ENCODE peak calls at places on chromosomes 13 and 19, in four cellular contexts. A is CD8-positive, alpha-beta T cell; U is AG09309; R is CD8-positive, alpha-beta memory T cell. B is an unnamed sample.

GRCh38 chr13:41345165-41345920 is 34.3 kb downstream of the NAA16 start:
- DNase-seq in A (no peak), U (no peak), R (no peak), B (no peak)

GRCh38 chr19:28239270-28239669 is 973.7 kb downstream of the UQCRFS1 start:
- DNase-seq in A (no peak), U (no peak), R (no peak), B (no peak)

GRCh38 chr13:73981595-73981994 is 152.6 kb downstream of the KLF12 start:
- DNase-seq in A (no peak), U (no peak), R (no peak), B (no peak)

GRCh38 chr13:113538689-113539058 is 45.9 kb upstream of the TFDP1 start:
- DNase-seq in A (no peak), U (no peak), R (no peak), B (no peak)

GRCh38 chr13:71079638-71080037 is 787.4 kb downstream of the DACH1 start:
- DNase-seq in A (no peak), U (no peak), R (no peak), B (no peak)

GRCh38 chr13:38166121-38166520 is 183.5 kb upstream of the UFM1 start:
- DNase-seq in A (no peak), U (no peak), R (no peak), B (no peak)

GRCh38 chr19:5927439-5927821 is 13.4 kb downstream of the CAPS start:
- DNase-seq in A (no peak), U (no peak), R (no peak), B (no peak)

GRCh38 chr19:10412257-10412977 is 7.9 kb upstream of the PDE4A start:
- DNase-seq in A (no peak), U (no peak), R (no peak), B (no peak)

GRCh38 chr13:105442941-105443340 is 1092.5 kb downstream of the EFNB2 start:
- DNase-seq in A (no peak), U (peak), R (no peak), B (peak)

GRCh38 chr13:23570099-23570926 is at the start of gene TNFRSF19:
- DNase-seq in A (no peak), U (peak), R (no peak), B (no peak)

GRCh38 chr13:106052200-106052767 is 483.2 kb downstream of the EFNB2 start:
- DNase-seq in A (no peak), U (peak), R (no peak), B (no peak)

GRCh38 chr13:62799931-62800436 is 1384.3 kb upstream of the PCDH20 start:
- DNase-seq in A (no peak), U (no peak), R (no peak), B (no peak)

GRCh38 chr19:9914001-9914314 is 22.4 kb downstream of the OLFM2 start:
- DNase-seq in A (no peak), U (no peak), R (no peak), B (no peak)

GRCh38 chr13:109699628-109700071 is 86.7 kb downstream of the IRS2 start:
- DNase-seq in A (no peak), U (no peak), R (no peak), B (no peak)

GRCh38 chr19:34639491-34640085 is 37.4 kb downstream of the SCGB2B2 start:
- DNase-seq in A (peak), U (peak), R (peak), B (peak)

GRCh38 chr13:45280751-45281634 is 60.0 kb downstream of the TPT1 start:
- DNase-seq in A (peak), U (peak), R (no peak), B (peak)

GRCh38 chr19:6238256-6238642 is 41.5 kb downstream of the MLLT1 start:
- DNase-seq in A (no peak), U (no peak), R (no peak), B (no peak)

GRCh38 chr13:55345197-55345596 is 1795.5 kb upstream of the PRR20A start:
- DNase-seq in A (no peak), U (no peak), R (no peak), B (no peak)

GRCh38 chr13:82717249-82717648 is 1165.0 kb downstream of the SLITRK1 start:
- DNase-seq in A (no peak), U (peak), R (no peak), B (peak)

GRCh38 chr19:1438933-1439358 is 750 bp downstream of the RPS15 start:
- DNase-seq in A (no peak), U (no peak), R (no peak), B (no peak)

GRCh38 chr19:16155128-16155527 is 11.6 kb downstream of the HSH2D start:
- DNase-seq in A (no peak), U (no peak), R (no peak), B (no peak)

GRCh38 chr19:11088508-11089253 is 582 bp upstream of the LDLR start:
- DNase-seq in A (no peak), U (no peak), R (no peak), B (no peak)

GRCh38 chr19:14383556-14383897 is 2.3 kb downstream of the ADGRE5 start:
- DNase-seq in A (no peak), U (no peak), R (no peak), B (no peak)

GRCh38 chr13:79631260-79631659 is 150.3 kb downstream of the NDFIP2 start:
- DNase-seq in A (no peak), U (peak), R (no peak), B (peak)

GRCh38 chr13:27037171-27037570 is 134.4 kb downstream of the USP12 start:
- DNase-seq in A (no peak), U (no peak), R (no peak), B (no peak)

GRCh38 chr19:14366529-14366928 is 14.7 kb upstream of the ADGRE5 start:
- DNase-seq in A (peak), U (no peak), R (peak), B (peak)

GRCh38 chr19:43425567-43426392 is 11.1 kb downstream of the TEX101 start:
- DNase-seq in A (no peak), U (no peak), R (no peak), B (no peak)

GRCh38 chr13:28716511-28716910 is 2.3 kb downstream of the SLC46A3 start:
- DNase-seq in A (no peak), U (peak), R (no peak), B (peak)

GRCh38 chr19:44992336-44993163 is 8.7 kb upstream of the RELB start:
- DNase-seq in A (no peak), U (no peak), R (no peak), B (no peak)

GRCh38 chr13:42219870-42220269 is 52.1 kb upstream of the AKAP11 start:
- DNase-seq in A (no peak), U (no peak), R (no peak), B (no peak)

GRCh38 chr19:38691938-38692457 is 44.5 kb downstream of the ACTN4 start:
- DNase-seq in A (no peak), U (no peak), R (no peak), B (no peak)

GRCh38 chr13:110127986-110128511 is 178.9 kb downstream of the COL4A1 start:
- DNase-seq in A (no peak), U (no peak), R (no peak), B (no peak)

GRCh38 chr13:70755411-70755810 is 647.2 kb upstream of the KLHL1 start:
- DNase-seq in A (no peak), U (no peak), R (no peak), B (no peak)

GRCh38 chr19:2495130-2495641 is 19.3 kb downstream of the GADD45B start:
- DNase-seq in A (no peak), U (no peak), R (peak), B (no peak)

GRCh38 chr19:15330801-15331418 is 1.4 kb downstream of the BRD4 start:
- DNase-seq in A (peak), U (peak), R (no peak), B (no peak)

GRCh38 chr13:28822161-28822560 is 2.0 kb downstream of the MTUS2 start:
- DNase-seq in A (no peak), U (no peak), R (no peak), B (no peak)

GRCh38 chr19:48498576-48498879 is 13.1 kb downstream of the LMTK3 start:
- DNase-seq in A (no peak), U (no peak), R (no peak), B (no peak)

GRCh38 chr13:77579971-77580370 is 44.5 kb downstream of the SCEL start:
- DNase-seq in A (no peak), U (no peak), R (no peak), B (no peak)

GRCh38 chr13:41007359-41008118 is 11.6 kb downstream of the ELF1 start:
- DNase-seq in A (no peak), U (no peak), R (no peak), B (no peak)

GRCh38 chr13:96025283-96025682 is 27.9 kb downstream of the UGGT2 start:
- DNase-seq in A (no peak), U (no peak), R (no peak), B (no peak)

GRCh38 chr13:96018135-96018534 is 35.1 kb downstream of the UGGT2 start:
- DNase-seq in A (no peak), U (no peak), R (no peak), B (no peak)

GRCh38 chr13:96020941-96021340 is 32.3 kb downstream of the UGGT2 start:
- DNase-seq in A (no peak), U (no peak), R (no peak), B (no peak)

DNA sequence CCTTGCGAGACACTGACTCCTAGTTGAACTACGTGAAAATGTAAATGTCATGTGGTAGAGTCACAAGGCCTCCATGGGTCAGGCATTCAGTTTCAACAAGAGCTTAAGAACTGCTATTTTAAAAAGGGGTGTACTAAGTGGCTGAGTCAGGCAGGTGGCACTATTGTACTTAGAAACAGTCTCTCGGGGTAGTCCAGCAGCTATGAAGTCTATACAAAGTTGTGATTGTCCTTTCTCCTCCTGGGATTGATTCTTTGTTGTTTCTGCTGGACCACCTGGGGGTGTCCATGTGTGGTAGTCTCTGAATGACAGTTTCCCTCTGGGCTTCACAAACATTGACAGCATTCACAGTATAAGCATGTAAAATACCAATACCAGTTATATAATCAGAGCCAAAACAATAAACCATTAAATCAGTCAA is 33.0 kb downstream of the UGGT2 start:
- DNase-seq in A (no peak), U (peak), R (no peak), B (no peak)
- H3K4me3 ChIP-seq in A (no peak), U (no peak), R (no peak), B (no peak)

GRCh38 chr19:55146078-55146647 is 2.8 kb downstream of the TNNT1 start:
- DNase-seq in A (no peak), U (no peak), R (no peak), B (no peak)

GRCh38 chr19:55145241-55145640 is 3.8 kb downstream of the TNNT1 start:
- DNase-seq in A (no peak), U (no peak), R (no peak), B (no peak)

GRCh38 chr19:55149078-55150003 is at the start of gene TNNT1:
- DNase-seq in A (no peak), U (no peak), R (no peak), B (no peak)

GRCh38 chr19:55147408-55148251 is 1.4 kb downstream of the TNNT1 start:
- DNase-seq in A (no peak), U (no peak), R (no peak), B (no peak)

GRCh38 chr19:55146648-55147218 is 2.3 kb downstream of the TNNT1 start:
- DNase-seq in A (no peak), U (no peak), R (no peak), B (no peak)
- H3K4me3 ChIP-seq in A (no peak), U (no peak), R (no peak), B (peak)

DNA sequence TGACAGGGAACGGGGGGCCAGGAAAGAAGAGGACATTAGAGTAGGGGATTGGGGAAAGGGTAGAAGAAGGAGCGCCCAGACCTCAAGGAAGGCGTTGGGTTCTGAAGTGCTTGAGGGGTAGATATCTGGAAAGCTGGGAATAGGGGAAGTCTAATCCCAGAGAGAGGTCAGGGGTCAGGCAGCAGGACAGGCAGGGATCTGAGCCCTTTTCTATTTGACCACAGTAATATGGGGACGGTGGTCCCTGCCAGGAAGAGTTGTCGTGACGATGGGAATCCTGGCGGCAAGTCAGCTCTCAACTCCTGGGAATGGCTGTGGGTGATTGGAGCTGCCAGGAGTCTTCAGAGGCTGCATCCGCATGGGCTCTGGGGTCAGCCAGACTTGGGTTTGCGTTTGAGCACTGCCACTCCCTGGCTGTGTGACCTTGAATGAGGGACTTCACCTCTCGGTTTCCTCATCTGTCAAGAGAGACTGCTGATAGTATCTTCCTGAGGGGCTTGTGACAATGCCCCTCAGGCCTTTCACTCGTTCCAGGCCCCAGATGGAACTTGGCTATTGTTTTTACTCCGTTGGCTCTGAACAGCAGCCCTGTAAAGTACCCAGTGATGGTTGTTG is 1.3 kb downstream of the AP2A1 start:
- DNase-seq in A (no peak), U (no peak), R (no peak), B (no peak)
- H3K4me3 ChIP-seq in A (no peak), U (peak), R (peak), B (peak)

GRCh38 chr19:4374451-4375163 is 25.7 kb downstream of the SH3GL1 start:
- DNase-seq in A (no peak), U (peak), R (no peak), B (no peak)

GRCh38 chr19:4376245-4376990 is 23.9 kb downstream of the SH3GL1 start:
- DNase-seq in A (no peak), U (no peak), R (no peak), B (no peak)

GRCh38 chr19:4376991-4377781 is 23.2 kb downstream of the SH3GL1 start:
- DNase-seq in A (no peak), U (no peak), R (no peak), B (no peak)

GRCh38 chr19:4375164-4375619 is 25.2 kb downstream of the SH3GL1 start:
- DNase-seq in A (no peak), U (no peak), R (no peak), B (peak)

GRCh38 chr19:4375620-4376228 is 24.6 kb downstream of the SH3GL1 start:
- DNase-seq in A (no peak), U (peak), R (no peak), B (no peak)
- H3K4me3 ChIP-seq in A (no peak), U (no peak), R (no peak), B (peak)

DNA sequence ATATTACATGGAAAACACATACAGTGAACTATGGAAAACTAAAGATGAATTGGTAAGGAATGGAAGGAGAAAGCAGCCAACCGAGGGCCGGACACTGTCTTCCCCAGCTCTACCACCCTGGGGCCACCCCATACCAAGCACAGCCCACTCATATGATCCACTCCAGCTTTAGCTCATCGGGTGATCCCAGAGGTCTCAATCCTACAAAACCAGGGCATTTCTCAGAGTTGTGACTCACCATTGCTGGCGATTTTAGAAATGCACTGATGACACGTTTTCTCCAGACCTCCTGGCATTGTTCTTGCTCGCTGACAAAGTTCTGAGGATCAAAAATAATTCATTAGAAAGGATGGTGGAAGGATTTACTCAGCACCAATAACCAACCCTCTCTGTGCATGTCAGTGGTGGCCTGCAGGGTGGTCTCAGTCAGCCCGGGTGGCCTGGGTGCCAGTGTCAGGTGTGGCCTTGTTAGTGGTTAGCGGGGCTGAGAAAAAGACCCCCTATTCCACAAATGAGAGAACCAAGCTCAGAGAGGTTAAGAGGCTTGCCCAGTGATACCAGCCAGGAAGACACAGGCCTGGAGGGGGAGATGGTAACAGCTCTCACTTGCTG is 6.6 kb downstream of the TMEM272 start:
- DNase-seq in A (no peak), U (peak), R (no peak), B (no peak)
- H3K4me3 ChIP-seq in A (no peak), U (no peak), R (no peak), B (no peak)

DNA sequence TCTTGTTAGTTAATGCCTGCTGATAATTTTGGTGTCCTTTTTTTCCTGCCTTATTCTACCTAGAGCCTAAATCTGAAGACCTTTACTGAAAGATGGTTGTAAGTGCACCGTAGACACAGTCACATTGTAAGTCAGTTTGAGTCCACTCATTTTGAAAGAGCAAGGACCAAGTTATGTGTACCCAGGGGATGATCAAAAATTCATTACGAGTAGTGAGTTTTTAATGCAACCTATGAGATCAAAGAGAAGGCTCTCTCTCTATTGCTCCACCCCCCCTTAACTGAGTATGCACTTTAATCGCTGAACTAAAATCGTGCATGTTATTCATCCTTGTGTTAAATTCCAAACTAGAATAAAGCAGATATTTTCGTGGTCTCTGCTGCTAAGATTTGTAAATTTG is 1.8 kb downstream of the RAP2A start:
- DNase-seq in A (no peak), U (no peak), R (no peak), B (no peak)
- H3K4me3 ChIP-seq in A (no peak), U (peak), R (peak), B (peak)

GRCh38 chr19:17829855-17830566 is 8.7 kb upstream of the INSL3 start:
- DNase-seq in A (no peak), U (no peak), R (no peak), B (peak)

GRCh38 chr19:17824339-17824738 is 3.0 kb upstream of the INSL3 start:
- DNase-seq in A (no peak), U (no peak), R (no peak), B (no peak)

GRCh38 chr19:17830567-17831418 is 9.5 kb upstream of the INSL3 start:
- DNase-seq in A (no peak), U (no peak), R (no peak), B (peak)

GRCh38 chr19:17831419-17831888 is 10.1 kb upstream of the INSL3 start:
- DNase-seq in A (no peak), U (no peak), R (no peak), B (no peak)

DNA sequence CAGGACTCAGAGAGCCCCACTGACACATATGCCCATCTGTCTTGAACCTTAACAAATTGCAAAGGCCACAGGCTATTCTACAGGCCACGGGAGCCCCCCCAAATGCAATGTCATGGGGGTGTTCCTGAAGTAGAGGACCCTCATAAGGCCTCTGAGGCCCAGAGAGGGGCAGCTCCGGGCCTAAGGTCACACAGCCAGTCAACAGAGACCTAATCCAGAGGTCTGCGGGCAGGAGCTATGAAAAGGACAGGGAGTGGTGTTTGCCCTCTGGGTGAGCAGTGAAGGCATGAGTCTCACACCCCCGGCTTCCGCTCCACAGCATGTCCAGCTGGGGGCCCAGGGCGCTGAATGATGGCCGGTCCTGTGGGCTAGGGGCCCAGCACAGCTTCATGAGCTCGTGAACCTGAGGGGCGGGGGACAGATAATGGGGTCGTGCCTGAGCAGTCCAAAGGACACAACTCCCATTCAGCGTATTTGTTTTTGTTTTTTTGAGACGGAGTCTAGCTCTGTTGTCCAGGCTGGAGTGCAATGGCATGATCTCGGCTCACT is 5.3 kb upstream of the INSL3 start:
- DNase-seq in A (no peak), U (no peak), R (no peak), B (no peak)
- H3K4me3 ChIP-seq in A (no peak), U (no peak), R (no peak), B (no peak)

DNA sequence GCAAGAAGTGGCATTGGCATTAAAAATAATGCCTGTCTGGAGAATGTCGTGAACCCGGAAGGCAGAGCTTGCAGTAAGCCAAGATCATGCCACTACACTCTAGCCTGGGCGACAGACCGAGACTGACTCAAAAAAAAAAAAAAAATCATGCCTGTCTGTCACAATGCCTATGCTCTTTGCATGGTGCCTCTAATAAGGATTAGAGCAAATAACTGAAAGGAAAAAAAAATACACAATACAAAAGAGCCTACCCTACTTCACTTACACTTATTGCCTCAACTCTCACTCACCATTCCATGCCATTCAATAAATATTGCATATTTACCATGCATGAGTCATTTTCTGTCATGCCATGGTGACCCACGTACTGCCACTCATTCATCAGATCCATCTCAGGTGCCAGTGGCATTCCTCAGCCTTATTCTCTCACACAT is 49.1 kb downstream of the TBC1D4 start:
- DNase-seq in A (no peak), U (no peak), R (no peak), B (no peak)
- H3K4me3 ChIP-seq in A (no peak), U (no peak), R (no peak), B (no peak)

B was measured in keratinocyte.